ENCODE peak calls at places on chromosomes 6 and 20, in five cellular contexts. One of them, this sample, is unnamed.
A peak's percentile ranks its signal among the peaks of the same experiment; 100 is the strongest.

GRCh38 chr20:17609978-17610377 is 40.1 kb downstream of the DSTN start:
- DNase-seq in C1 segment of cervical spinal cord: no peak
- DNase-seq in breast epithelium: no peak
- DNase-seq in fibroblast of lung: no peak
- DNase-seq in fibroblast of villous mesenchyme: no peak
- DNase-seq in this sample: no peak

GRCh38 chr6:5379647-5380242 is 118.4 kb downstream of the FARS2 start:
- DNase-seq in C1 segment of cervical spinal cord: no peak
- DNase-seq in fibroblast of lung: peak; percentile 60
- DNase-seq in breast epithelium: no peak
- DNase-seq in fibroblast of villous mesenchyme: peak; percentile 52
- DNase-seq in this sample: no peak

GRCh38 chr20:4740774-4741431 is 19.2 kb downstream of the PRND start:
- DNase-seq in fibroblast of villous mesenchyme: peak; percentile 46
- DNase-seq in C1 segment of cervical spinal cord: no peak
- DNase-seq in fibroblast of lung: peak; percentile 48
- DNase-seq in breast epithelium: no peak
- DNase-seq in this sample: peak; percentile 76

GRCh38 chr6:42846505-42846904 is 32.9 kb upstream of the RPL7L1 start:
- DNase-seq in fibroblast of villous mesenchyme: no peak
- DNase-seq in fibroblast of lung: no peak
- DNase-seq in breast epithelium: no peak
- DNase-seq in C1 segment of cervical spinal cord: no peak
- DNase-seq in this sample: no peak

GRCh38 chr6:7809346-7809745 is 83.4 kb downstream of the BMP6 start:
- DNase-seq in fibroblast of villous mesenchyme: peak; percentile 43
- DNase-seq in breast epithelium: no peak
- DNase-seq in C1 segment of cervical spinal cord: no peak
- DNase-seq in fibroblast of lung: no peak
- DNase-seq in this sample: no peak

GRCh38 chr20:3218307-3218988 is 9.2 kb downstream of the ITPA start:
- DNase-seq in fibroblast of villous mesenchyme: peak; percentile 38
- DNase-seq in fibroblast of lung: peak; percentile 14
- DNase-seq in breast epithelium: peak; percentile 66
- DNase-seq in C1 segment of cervical spinal cord: no peak
- DNase-seq in this sample: no peak

GRCh38 chr6:34412643-34413214 is 13.1 kb downstream of the RPS10 start:
- DNase-seq in C1 segment of cervical spinal cord: no peak
- DNase-seq in breast epithelium: no peak
- DNase-seq in fibroblast of villous mesenchyme: no peak
- DNase-seq in fibroblast of lung: no peak
- DNase-seq in this sample: no peak

GRCh38 chr6:105301756-105302616 is 100.9 kb downstream of the PREP start:
- DNase-seq in C1 segment of cervical spinal cord: no peak
- DNase-seq in fibroblast of villous mesenchyme: peak; percentile 62
- DNase-seq in breast epithelium: peak; percentile 55
- DNase-seq in fibroblast of lung: peak; percentile 27
- DNase-seq in this sample: no peak

GRCh38 chr6:85650606-85651005 is 7.9 kb upstream of the SYNCRIP start:
- DNase-seq in fibroblast of lung: no peak
- DNase-seq in C1 segment of cervical spinal cord: no peak
- DNase-seq in breast epithelium: no peak
- DNase-seq in fibroblast of villous mesenchyme: no peak
- DNase-seq in this sample: no peak

GRCh38 chr20:24958506-24959385 is 9.7 kb downstream of the CST7 start:
- DNase-seq in breast epithelium: no peak
- DNase-seq in C1 segment of cervical spinal cord: no peak
- DNase-seq in fibroblast of lung: no peak
- DNase-seq in fibroblast of villous mesenchyme: no peak
- DNase-seq in this sample: no peak

GRCh38 chr20:11849270-11849920 is 68.3 kb upstream of the BTBD3 start:
- DNase-seq in breast epithelium: no peak
- DNase-seq in fibroblast of lung: peak; percentile 58
- DNase-seq in fibroblast of villous mesenchyme: peak; percentile 52
- DNase-seq in C1 segment of cervical spinal cord: no peak
- DNase-seq in this sample: no peak

GRCh38 chr6:161233986-161234620 is 39.8 kb downstream of the AGPAT4 start:
- DNase-seq in fibroblast of villous mesenchyme: peak; percentile 98
- DNase-seq in breast epithelium: no peak
- DNase-seq in fibroblast of lung: peak; percentile 95
- DNase-seq in C1 segment of cervical spinal cord: no peak
- DNase-seq in this sample: peak; percentile 66

GRCh38 chr20:17688965-17689364 is 6.9 kb upstream of the RRBP1 start:
- DNase-seq in fibroblast of villous mesenchyme: peak; percentile 26
- DNase-seq in C1 segment of cervical spinal cord: no peak
- DNase-seq in fibroblast of lung: peak; percentile 31
- DNase-seq in breast epithelium: no peak
- DNase-seq in this sample: no peak

GRCh38 chr6:337782-338464 is 45.6 kb downstream of the DUSP22 start:
- DNase-seq in breast epithelium: no peak
- DNase-seq in C1 segment of cervical spinal cord: no peak
- DNase-seq in fibroblast of lung: no peak
- DNase-seq in fibroblast of villous mesenchyme: no peak
- DNase-seq in this sample: no peak

GRCh38 chr6:27023664-27024063 is 223.8 kb upstream of the PRSS16 start:
- DNase-seq in C1 segment of cervical spinal cord: no peak
- DNase-seq in breast epithelium: no peak
- DNase-seq in fibroblast of lung: no peak
- DNase-seq in fibroblast of villous mesenchyme: no peak
- DNase-seq in this sample: no peak

GRCh38 chr6:53831956-53832660 is 37.3 kb downstream of the LRRC1 start:
- DNase-seq in fibroblast of villous mesenchyme: peak; percentile 52
- DNase-seq in C1 segment of cervical spinal cord: no peak
- DNase-seq in fibroblast of lung: no peak
- DNase-seq in breast epithelium: no peak
- DNase-seq in this sample: no peak

GRCh38 chr6:42045538-42046460 is 4.5 kb upstream of the TAF8 start:
- DNase-seq in fibroblast of lung: peak; percentile 96
- DNase-seq in C1 segment of cervical spinal cord: no peak
- DNase-seq in breast epithelium: peak; percentile 97
- DNase-seq in fibroblast of villous mesenchyme: peak; percentile 98
- DNase-seq in this sample: peak; percentile 68

GRCh38 chr6:36249010-36249409 is 20.9 kb upstream of the PNPLA1 start:
- DNase-seq in breast epithelium: no peak
- DNase-seq in C1 segment of cervical spinal cord: no peak
- DNase-seq in fibroblast of villous mesenchyme: peak; percentile 56
- DNase-seq in fibroblast of lung: peak; percentile 19
- DNase-seq in this sample: no peak

GRCh38 chr6:127834136-127834535 is 66.7 kb downstream of the THEMIS start:
- DNase-seq in breast epithelium: no peak
- DNase-seq in fibroblast of villous mesenchyme: no peak
- DNase-seq in C1 segment of cervical spinal cord: no peak
- DNase-seq in fibroblast of lung: no peak
- DNase-seq in this sample: no peak

GRCh38 chr6:77368660-77369313 is 94.5 kb downstream of the HTR1B start:
- DNase-seq in fibroblast of villous mesenchyme: peak; percentile 36
- DNase-seq in fibroblast of lung: peak; percentile 27
- DNase-seq in breast epithelium: no peak
- DNase-seq in C1 segment of cervical spinal cord: no peak
- DNase-seq in this sample: no peak

GRCh38 chr20:61936701-61937131 is 129.0 kb downstream of the TAF4 start:
- DNase-seq in C1 segment of cervical spinal cord: no peak
- DNase-seq in fibroblast of lung: no peak
- DNase-seq in fibroblast of villous mesenchyme: no peak
- DNase-seq in breast epithelium: peak; percentile 45
- DNase-seq in this sample: no peak

GRCh38 chr6:158080849-158081656 is 87.0 kb downstream of the SERAC1 start:
- DNase-seq in C1 segment of cervical spinal cord: no peak
- DNase-seq in fibroblast of lung: no peak
- DNase-seq in fibroblast of villous mesenchyme: no peak
- DNase-seq in breast epithelium: no peak
- DNase-seq in this sample: no peak

GRCh38 chr6:332671-333070 is 40.4 kb downstream of the DUSP22 start:
- DNase-seq in fibroblast of lung: peak; percentile 48
- DNase-seq in fibroblast of villous mesenchyme: peak; percentile 70
- DNase-seq in C1 segment of cervical spinal cord: no peak
- DNase-seq in breast epithelium: no peak
- DNase-seq in this sample: no peak

GRCh38 chr6:98845201-98846020 is 11.0 kb downstream of the POU3F2 start:
- DNase-seq in fibroblast of villous mesenchyme: peak; percentile 82
- DNase-seq in fibroblast of lung: peak; percentile 83
- DNase-seq in breast epithelium: no peak
- DNase-seq in C1 segment of cervical spinal cord: no peak
- DNase-seq in this sample: peak; percentile 42

GRCh38 chr20:57309544-57310115 is 20.0 kb upstream of the SPO11 start:
- DNase-seq in C1 segment of cervical spinal cord: no peak
- DNase-seq in fibroblast of lung: no peak
- DNase-seq in breast epithelium: no peak
- DNase-seq in fibroblast of villous mesenchyme: no peak
- DNase-seq in this sample: no peak

GRCh38 chr6:100573169-100573568 is 108.4 kb upstream of the SIM1 start:
- DNase-seq in fibroblast of villous mesenchyme: peak; percentile 36
- DNase-seq in C1 segment of cervical spinal cord: no peak
- DNase-seq in fibroblast of lung: peak; percentile 54
- DNase-seq in breast epithelium: no peak
- DNase-seq in this sample: no peak

GRCh38 chr6:10375391-10375969 is 39.4 kb downstream of the TFAP2A start:
- DNase-seq in breast epithelium: no peak
- DNase-seq in C1 segment of cervical spinal cord: no peak
- DNase-seq in fibroblast of lung: no peak
- DNase-seq in fibroblast of villous mesenchyme: no peak
- DNase-seq in this sample: no peak

GRCh38 chr6:138410048-138410735 is 6.2 kb downstream of the HEBP2 start:
- DNase-seq in fibroblast of lung: peak; percentile 84
- DNase-seq in C1 segment of cervical spinal cord: no peak
- DNase-seq in breast epithelium: no peak
- DNase-seq in fibroblast of villous mesenchyme: peak; percentile 83
- DNase-seq in this sample: peak; percentile 76

GRCh38 chr6:149080511-149080910 is 237.0 kb upstream of the TAB2 start:
- DNase-seq in C1 segment of cervical spinal cord: no peak
- DNase-seq in breast epithelium: no peak
- DNase-seq in fibroblast of lung: peak; percentile 74
- DNase-seq in fibroblast of villous mesenchyme: peak; percentile 55
- DNase-seq in this sample: no peak

GRCh38 chr20:44008806-44009678 is 94.4 kb downstream of the TOX2 start:
- DNase-seq in fibroblast of lung: no peak
- DNase-seq in fibroblast of villous mesenchyme: no peak
- DNase-seq in breast epithelium: no peak
- DNase-seq in C1 segment of cervical spinal cord: no peak
- DNase-seq in this sample: no peak

GRCh38 chr20:17875106-17875980 is 93.3 kb downstream of the SNX5 start:
- DNase-seq in breast epithelium: peak; percentile 91
- DNase-seq in fibroblast of lung: peak; percentile 93
- DNase-seq in C1 segment of cervical spinal cord: no peak
- DNase-seq in fibroblast of villous mesenchyme: peak; percentile 79
- DNase-seq in this sample: peak; percentile 43

GRCh38 chr20:62368629-62369507 is 1.8 kb upstream of the LAMA5 start:
- DNase-seq in breast epithelium: no peak
- DNase-seq in C1 segment of cervical spinal cord: no peak
- DNase-seq in fibroblast of lung: peak; percentile 66
- DNase-seq in fibroblast of villous mesenchyme: peak; percentile 73
- DNase-seq in this sample: no peak

GRCh38 chr6:1390071-1390804 is 862 bp downstream of the FOXF2 start:
- DNase-seq in breast epithelium: no peak
- DNase-seq in fibroblast of villous mesenchyme: peak; percentile 65
- DNase-seq in C1 segment of cervical spinal cord: no peak
- DNase-seq in fibroblast of lung: peak; percentile 56
- DNase-seq in this sample: no peak

GRCh38 chr6:26157150-26157837 is 70.1 kb downstream of the HFE start:
- DNase-seq in fibroblast of villous mesenchyme: peak; percentile 69
- DNase-seq in fibroblast of lung: no peak
- DNase-seq in C1 segment of cervical spinal cord: no peak
- DNase-seq in breast epithelium: peak; percentile 73
- DNase-seq in this sample: no peak

GRCh38 chr6:160919713-160920112 is 71.9 kb upstream of the MAP3K4 start:
- DNase-seq in fibroblast of lung: peak; percentile 86
- DNase-seq in breast epithelium: no peak
- DNase-seq in fibroblast of villous mesenchyme: peak; percentile 77
- DNase-seq in C1 segment of cervical spinal cord: no peak
- DNase-seq in this sample: no peak

GRCh38 chr6:63708631-63709030 is 73.0 kb downstream of the PHF3 start:
- DNase-seq in fibroblast of villous mesenchyme: no peak
- DNase-seq in C1 segment of cervical spinal cord: no peak
- DNase-seq in fibroblast of lung: no peak
- DNase-seq in breast epithelium: no peak
- DNase-seq in this sample: no peak

GRCh38 chr20:51525241-51526104 is 17.0 kb downstream of the NFATC2 start:
- DNase-seq in fibroblast of villous mesenchyme: no peak
- DNase-seq in breast epithelium: no peak
- DNase-seq in fibroblast of lung: no peak
- DNase-seq in C1 segment of cervical spinal cord: no peak
- DNase-seq in this sample: no peak

This sample was measured in omental fat pad.